ENCODE peak calls at places on chromosomes 12 and 14, in six cellular contexts. Q is neuronal stem cell, I is IMR-90, B is H9, O is H1, X is trophoblast cell. R is an unnamed sample.
A peak's percentile ranks its signal among the peaks of the same experiment; 100 is the strongest.

GRCh38 chr14:76918176-76918750 is 92.1 kb downstream of the LRRC74A start:
- DNase-seq in I (peak; percentile 90), O (no peak), B (no peak), Q (no peak), X (peak; percentile 76), R (peak; percentile 89)

GRCh38 chr12:6226002-6226700 is 26.0 kb downstream of the CD9 start:
- DNase-seq in O (no peak), Q (no peak), X (no peak), I (peak; percentile 66), B (no peak), R (no peak)

GRCh38 chr14:61364243-61364642 is 42.9 kb downstream of the PRKCH start:
- DNase-seq in O (no peak), Q (no peak), B (no peak), X (no peak), I (no peak), R (no peak)

GRCh38 chr12:29039013-29039412 is 110.1 kb upstream of the FAR2 start:
- DNase-seq in X (peak; percentile 17), I (peak; percentile 83), O (no peak), Q (no peak), B (no peak), R (peak; percentile 95)

GRCh38 chr12:98471085-98471484 is 44.3 kb upstream of the TMPO start:
- DNase-seq in Q (no peak), I (no peak), X (no peak), B (no peak), O (no peak), R (no peak)

GRCh38 chr14:68774771-68775613 is 17.9 kb downstream of the ZFP36L1 start:
- DNase-seq in B (no peak), X (peak; percentile 50), Q (no peak), I (peak; percentile 84), O (no peak), R (peak; percentile 82)

GRCh38 chr12:127802271-127802670 is 464.7 kb upstream of the TMEM132C start:
- DNase-seq in B (no peak), I (no peak), Q (no peak), O (no peak), X (no peak), R (no peak)

GRCh38 chr12:45349911-45350310 is 134.0 kb downstream of the ANO6 start:
- DNase-seq in Q (no peak), O (no peak), B (no peak), I (peak; percentile 46), X (no peak), R (no peak)

GRCh38 chr14:36503771-36504741 is 16.0 kb downstream of the NKX2-1 start:
- DNase-seq in O (no peak), Q (no peak), X (no peak), I (no peak), B (peak; percentile 51), R (no peak)

GRCh38 chr12:67773896-67774295 is 125.4 kb downstream of the DYRK2 start:
- DNase-seq in Q (no peak), X (no peak), B (no peak), O (no peak), I (peak; percentile 73), R (peak; percentile 73)

GRCh38 chr12:66107451-66107915 is 23.1 kb downstream of the LLPH start:
- DNase-seq in I (peak; percentile 94), O (peak; percentile 33), X (peak; percentile 100), Q (peak; percentile 92), B (peak; percentile 74), R (peak; percentile 92)

GRCh38 chr12:113130457-113131135 is 5.0 kb downstream of the RASAL1 start:
- DNase-seq in B (peak; percentile 88), I (no peak), Q (no peak), O (no peak), X (no peak), R (no peak)

GRCh38 chr12:106181416-106182114 is 42.8 kb upstream of the NUAK1 start:
- DNase-seq in O (no peak), I (no peak), B (no peak), X (no peak), Q (no peak), R (no peak)

GRCh38 chr14:47822326-47822725 is 146.9 kb upstream of the MDGA2 start:
- DNase-seq in B (no peak), O (no peak), Q (no peak), I (no peak), X (no peak), R (no peak)

GRCh38 chr12:473863-474577 is 14.3 kb downstream of the B4GALNT3 start:
- DNase-seq in O (no peak), B (peak; percentile 32), Q (no peak), X (peak; percentile 67), I (no peak), R (no peak)

GRCh38 chr14:48744202-48744601 is 842.0 kb downstream of the RPS29 start:
- DNase-seq in Q (no peak), X (no peak), O (no peak), B (no peak), I (no peak), R (no peak)

GRCh38 chr14:23494223-23494622 is 24.7 kb downstream of the NGDN start:
- DNase-seq in B (peak; percentile 75), X (no peak), O (no peak), I (peak; percentile 48), Q (peak; percentile 75), R (no peak)
- H3K18ac ChIP-seq in B (peak overlapping the region; percentile 1), X (no peak overlapping the region), O (no peak overlapping the region), I (no peak overlapping the region), Q (no peak overlapping the region), R (no peak overlapping the region)

DNA sequence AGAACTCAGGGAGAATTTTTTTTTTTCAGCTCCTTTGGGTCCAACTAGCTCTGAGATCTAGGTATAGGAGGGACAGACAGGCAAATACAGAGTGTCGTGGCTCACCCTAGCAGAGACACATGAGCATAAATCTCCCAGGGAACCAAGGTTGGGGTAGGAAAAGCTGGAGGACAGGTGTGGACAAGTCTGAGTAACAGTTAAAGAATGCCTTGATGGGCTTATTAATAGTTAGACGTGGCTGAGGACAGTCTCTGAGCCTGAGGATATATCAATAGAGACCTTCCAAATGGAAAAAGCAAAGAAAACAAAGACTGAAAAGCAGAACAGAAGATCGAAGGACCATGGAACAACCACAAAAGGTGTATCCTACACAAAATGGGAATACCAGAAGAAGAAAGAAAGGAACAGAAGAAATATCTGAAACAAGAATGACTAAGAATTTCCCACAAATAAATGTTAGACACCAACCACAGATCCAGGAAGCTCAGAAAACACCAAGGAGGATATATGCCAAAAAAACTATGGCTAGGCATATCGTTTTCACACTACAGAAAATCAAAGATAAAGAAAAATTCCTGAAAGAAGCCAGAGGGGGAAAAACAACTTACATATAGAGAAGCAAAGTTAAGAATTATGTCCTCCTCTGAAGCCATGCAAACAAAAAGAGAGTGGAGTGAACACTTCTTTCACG is 80.9 kb downstream of the PTPRB start:
- DNase-seq in X (peak; percentile 23), B (no peak), I (no peak), Q (no peak), O (no peak), R (no peak)
- H2BK120ac ChIP-seq in X (no peak overlapping the region), B (no peak overlapping the region), I (no peak overlapping the region), Q (no peak overlapping the region), O (no peak overlapping the region), R (no peak overlapping the region)

GRCh38 chr12:90987520-90987919 is 17.3 kb downstream of the EPYC start:
- DNase-seq in O (no peak), X (peak; percentile 19), I (no peak), B (no peak), Q (no peak), R (no peak)
- H4K91ac ChIP-seq in O (no peak overlapping the region), X (no peak overlapping the region), I (no peak overlapping the region), B (no peak overlapping the region), Q (no peak overlapping the region), R (no peak overlapping the region)

GRCh38 chr12:125185740-125186470 is 120.7 kb downstream of the AACS start:
- DNase-seq in I (peak; percentile 44), X (peak; percentile 52), O (no peak), Q (peak; percentile 88), B (peak; percentile 96), R (peak; percentile 67)
- H3K18ac ChIP-seq in I (no peak within 1 kb of the TSS), X (no peak within 1 kb of the TSS), O (peak within 1 kb of the TSS; percentile 94), Q (peak within 1 kb of the TSS; percentile 99), B (no peak within 1 kb of the TSS), R (no peak within 1 kb of the TSS)

GRCh38 chr14:56580317-56580711 is 716 bp downstream of the TMEM260 start:
- DNase-seq in I (no peak), O (no peak), X (no peak), Q (no peak), B (no peak), R (no peak)

GRCh38 chr14:56581041-56581727 is 1.6 kb downstream of the TMEM260 start:
- DNase-seq in Q (no peak), I (no peak), X (no peak), B (no peak), O (no peak), R (no peak)

GRCh38 chr14:56585461-56586084 is 6.0 kb downstream of the TMEM260 start:
- DNase-seq in X (no peak), I (no peak), B (no peak), Q (no peak), O (no peak), R (no peak)

GRCh38 chr14:56579345-56580316 is at the start of gene TMEM260:
- DNase-seq in Q (peak; percentile 91), X (peak; percentile 98), O (peak; percentile 71), B (peak; percentile 89), I (peak; percentile 84), R (peak; percentile 91)
- H2BK120ac ChIP-seq in Q (no peak within 1 kb of the TSS), X (peak within 1 kb of the TSS; percentile 98), O (no peak within 1 kb of the TSS), B (peak within 1 kb of the TSS; percentile 91), I (peak within 1 kb of the TSS; percentile 100), R (peak within 1 kb of the TSS; percentile 69)

DNA sequence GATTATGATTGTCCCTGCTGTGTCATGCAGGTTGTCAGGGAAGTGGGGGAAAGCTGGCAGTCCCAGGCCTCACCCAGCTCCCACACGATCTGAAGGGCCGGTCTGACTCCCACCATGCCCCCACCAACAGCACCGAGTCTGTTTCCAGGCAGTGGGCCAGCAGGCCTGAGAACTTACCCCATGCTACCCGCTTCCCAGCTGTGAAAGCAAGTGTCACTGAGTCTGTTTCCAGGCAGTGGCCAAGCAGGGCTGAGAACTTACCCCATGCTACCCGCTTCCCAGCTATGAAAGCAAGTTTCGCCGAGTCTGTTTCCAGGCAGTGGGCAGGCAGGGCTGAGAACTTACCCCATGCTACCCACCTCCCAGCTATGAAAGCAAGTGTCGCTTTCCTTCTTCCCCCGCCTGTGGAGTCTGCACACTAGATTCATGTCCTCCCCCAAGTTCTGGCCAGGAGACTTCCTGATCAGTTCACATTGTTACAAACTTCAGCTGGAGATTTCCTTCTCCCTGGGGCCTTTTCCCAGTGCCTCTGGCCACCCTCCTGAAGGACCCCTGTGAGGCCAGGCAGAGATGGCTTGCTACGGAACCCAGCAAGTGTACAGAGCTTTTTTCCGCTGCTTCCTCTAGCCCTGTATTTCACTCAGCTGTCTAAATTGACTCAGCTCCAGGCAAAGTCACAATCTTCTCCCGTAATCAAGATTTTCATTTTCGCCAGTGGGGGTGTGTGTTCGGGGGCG is 435.3 kb downstream of the TMTC2 start:
- DNase-seq in Q (no peak), I (no peak), X (no peak), B (no peak), O (no peak), R (no peak)
- H4K91ac ChIP-seq in Q (no peak overlapping the region), I (no peak overlapping the region), X (no peak overlapping the region), B (no peak overlapping the region), O (no peak overlapping the region), R (no peak overlapping the region)

R was measured in mesenchymal stem cell.